ENCODE peak calls at places on chromosomes 3 and 15, in eight cellular contexts. D, C, E, A, K, G, Y and J are unnamed samples. For H3K4me1, the result is how much of the 10 kb centered on the place peaks cover.

GRCh38 chr15:91921188-91921820 is 67.8 kb downstream of the SLCO3A1 start:
- DNase-seq in D (no peak), C (no peak), E (no peak), A (no peak), K (no peak), G (no peak), Y (no peak), J (peak)

GRCh38 chr3:58824285-58824684 is 157.7 kb upstream of the FAM3D start:
- DNase-seq in D (peak), C (peak), E (peak), A (no peak), K (peak), G (peak), Y (no peak), J (peak)

GRCh38 chr3:39414421-39414907 is 7.9 kb downstream of the RPSA start:
- DNase-seq in D (no peak), C (no peak), E (no peak), A (no peak), K (peak), G (peak), Y (no peak), J (no peak)

GRCh38 chr15:67024322-67024997 is 40.9 kb upstream of the SMAD3 start:
- DNase-seq in D (peak), C (peak), E (peak), A (peak), K (peak), G (peak), Y (peak), J (peak)

GRCh38 chr15:86892774-86893449 is 813.2 kb downstream of the AGBL1 start:
- DNase-seq in D (no peak), C (no peak), E (no peak), A (no peak), K (no peak), G (no peak), Y (no peak), J (peak)

GRCh38 chr15:57003418-57003817 is 85.0 kb downstream of the TCF12 start:
- DNase-seq in D (no peak), C (no peak), E (no peak), A (no peak), K (no peak), G (no peak), Y (no peak), J (no peak)

GRCh38 chr3:59654120-59654952 is 604.5 kb upstream of the CFAP20DC start:
- DNase-seq in D (no peak), C (peak), E (no peak), A (no peak), K (no peak), G (no peak), Y (no peak), J (no peak)

GRCh38 chr3:172142074-172143059 is 103.0 kb downstream of the FNDC3B start:
- DNase-seq in D (no peak), C (no peak), E (no peak), A (no peak), K (no peak), G (no peak), Y (no peak), J (peak)

GRCh38 chr3:49715611-49716121 is 3.8 kb downstream of the AMIGO3 start:
- DNase-seq in D (peak), C (no peak), E (no peak), A (no peak), K (no peak), G (no peak), Y (no peak), J (no peak)

GRCh38 chr15:85025516-85026279 is 44.0 kb downstream of the PDE8A start:
- DNase-seq in D (no peak), C (no peak), E (no peak), A (no peak), K (no peak), G (no peak), Y (no peak), J (no peak)

GRCh38 chr3:67739851-67740250 is 85.4 kb upstream of the SUCLG2 start:
- DNase-seq in D (no peak), C (no peak), E (no peak), A (no peak), K (no peak), G (no peak), Y (no peak), J (no peak)

GRCh38 chr3:158775801-158776399 is 26.0 kb upstream of the MFSD1 start:
- DNase-seq in D (no peak), C (no peak), E (no peak), A (no peak), K (no peak), G (no peak), Y (no peak), J (peak)

GRCh38 chr3:151155409-151156128 is 47.4 kb downstream of the GPR171 start:
- DNase-seq in D (no peak), C (no peak), E (no peak), A (no peak), K (no peak), G (no peak), Y (no peak), J (no peak)

GRCh38 chr3:185216587-185216918 is 37.3 kb downstream of the EHHADH start:
- DNase-seq in D (no peak), C (no peak), E (no peak), A (no peak), K (no peak), G (no peak), Y (no peak), J (no peak)

GRCh38 chr3:17183951-17184550 is 299.3 kb downstream of the PLCL2 start:
- DNase-seq in D (no peak), C (no peak), E (no peak), A (no peak), K (no peak), G (no peak), Y (no peak), J (no peak)

GRCh38 chr3:147619925-147620580 is 210.9 kb downstream of the ZIC1 start:
- DNase-seq in D (no peak), C (no peak), E (no peak), A (no peak), K (no peak), G (no peak), Y (no peak), J (peak)

GRCh38 chr3:196803891-196804468 is 63.7 kb upstream of the SENP5 start:
- DNase-seq in D (peak), C (no peak), E (no peak), A (no peak), K (no peak), G (no peak), Y (no peak), J (no peak)

GRCh38 chr3:13148561-13149330 is 75.5 kb upstream of the IQSEC1 start:
- DNase-seq in D (no peak), C (no peak), E (no peak), A (no peak), K (no peak), G (no peak), Y (no peak), J (no peak)

GRCh38 chr3:196399485-196399945 is 32.7 kb downstream of the UBXN7 start:
- DNase-seq in D (no peak), C (no peak), E (peak), A (no peak), K (no peak), G (no peak), Y (no peak), J (no peak)

GRCh38 chr15:25790003-25790660 is 73.0 kb downstream of the ATP10A start:
- DNase-seq in D (no peak), C (peak), E (peak), A (peak), K (no peak), G (peak), Y (no peak), J (no peak)

GRCh38 chr15:49460411-49460941 is 37.4 kb downstream of the FGF7 start:
- DNase-seq in D (peak), C (no peak), E (no peak), A (no peak), K (no peak), G (no peak), Y (no peak), J (no peak)
- TF ChIP-seq CTCF in D (no peak), C (no peak), E (no peak), A (no peak), K (no peak), G (no peak), Y (no peak), J (no peak)

DNA sequence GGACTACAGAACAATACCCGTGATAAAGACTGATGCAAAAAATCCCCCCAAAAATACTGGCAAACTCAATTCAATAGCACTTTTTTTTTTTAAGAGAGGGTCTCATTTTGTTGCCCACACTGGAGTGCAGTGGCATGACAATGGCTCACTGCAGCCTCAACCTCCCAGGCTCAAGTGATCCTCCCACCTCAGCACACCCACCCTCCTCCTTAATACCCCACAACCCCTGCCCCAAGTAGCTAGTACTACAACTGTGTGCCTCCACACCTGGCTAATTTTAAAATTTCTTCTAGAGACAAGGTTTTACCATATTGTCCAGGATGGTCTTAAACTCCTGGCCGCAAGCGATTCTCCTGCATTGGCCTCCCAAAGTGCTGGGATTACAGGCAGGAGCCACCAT is 11.4 kb downstream of the TOP2B start:
- DNase-seq in D (no peak), C (no peak), E (no peak), A (no peak), K (no peak), G (no peak), Y (no peak), J (no peak)
- H3K4me1 ChIP-seq in D (under half), C (under half), E (under half), A (under half), K (under half), G (under half), Y (under half), J (under half)

DNA sequence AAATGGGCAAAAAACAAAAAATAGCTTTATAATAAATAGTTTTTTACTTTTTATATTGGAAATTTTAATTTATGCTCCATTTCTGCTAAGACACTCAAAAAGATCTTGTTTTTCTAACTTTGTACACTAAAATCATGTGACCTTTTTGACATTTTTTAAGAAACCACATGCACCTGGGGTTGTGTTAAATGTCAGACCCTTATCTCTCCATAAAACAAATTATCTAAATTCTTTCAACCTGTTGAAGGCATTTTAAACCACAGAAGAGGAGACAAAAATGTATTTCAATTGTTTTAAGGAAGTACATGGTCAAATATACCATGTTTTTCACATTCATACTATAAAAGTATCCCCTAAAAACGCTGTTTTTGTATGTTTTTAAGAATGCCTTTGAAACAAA is 29.2 kb downstream of the IFT80 start:
- DNase-seq in D (no peak), C (no peak), E (no peak), A (no peak), K (no peak), G (no peak), Y (no peak), J (no peak)
- TF ChIP-seq CTCF in D (no peak), C (no peak), E (no peak), A (no peak), K (no peak), G (no peak), Y (no peak), J (no peak)

DNA sequence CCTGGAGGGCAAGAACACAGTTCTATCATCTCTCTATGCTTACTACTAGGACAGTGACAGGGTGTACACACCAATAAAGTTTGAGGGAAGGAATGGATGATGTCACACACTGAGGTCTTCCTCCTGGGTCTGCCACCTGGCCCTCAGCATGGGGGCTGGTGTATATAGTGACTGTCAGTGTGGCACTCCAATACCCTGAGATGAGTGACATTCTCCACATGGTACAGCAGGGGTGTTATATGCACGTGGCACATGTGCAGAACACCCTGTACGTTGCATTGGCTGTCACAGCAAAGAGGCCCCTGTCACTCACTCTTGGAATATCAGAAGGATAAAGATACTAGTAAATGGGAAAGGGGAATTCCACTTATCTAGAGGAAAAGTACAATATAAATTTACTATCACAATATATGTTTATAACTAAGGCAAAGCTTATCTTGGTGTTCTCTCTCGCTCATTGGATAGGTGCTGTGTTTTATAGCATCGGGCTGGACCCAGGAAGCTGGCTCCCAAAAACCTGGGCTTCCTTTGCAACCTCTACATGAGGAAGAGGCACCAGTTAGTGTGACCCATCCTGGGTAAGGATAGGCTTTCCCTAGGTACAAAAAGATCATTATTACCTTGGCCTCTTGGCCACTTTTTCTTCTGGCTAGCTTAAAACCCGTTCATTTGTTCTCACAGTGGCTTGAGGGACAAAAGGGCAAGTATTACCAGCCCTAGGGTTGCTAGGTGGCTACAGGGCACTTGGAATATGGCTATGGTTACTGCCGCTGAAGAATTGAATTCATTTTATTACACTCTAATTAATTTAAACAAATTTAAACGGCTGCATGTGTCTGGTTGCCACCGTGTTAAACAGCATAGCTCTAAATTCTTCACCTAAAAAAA is 54.8 kb upstream of the HES1 start:
- DNase-seq in D (no peak), C (no peak), E (no peak), A (no peak), K (no peak), G (peak), Y (no peak), J (no peak)
- H3K4me1 ChIP-seq in D (under half), C (under half), E (under half), A (under half), K (under half), G (under half), Y (under half), J (under half)

DNA sequence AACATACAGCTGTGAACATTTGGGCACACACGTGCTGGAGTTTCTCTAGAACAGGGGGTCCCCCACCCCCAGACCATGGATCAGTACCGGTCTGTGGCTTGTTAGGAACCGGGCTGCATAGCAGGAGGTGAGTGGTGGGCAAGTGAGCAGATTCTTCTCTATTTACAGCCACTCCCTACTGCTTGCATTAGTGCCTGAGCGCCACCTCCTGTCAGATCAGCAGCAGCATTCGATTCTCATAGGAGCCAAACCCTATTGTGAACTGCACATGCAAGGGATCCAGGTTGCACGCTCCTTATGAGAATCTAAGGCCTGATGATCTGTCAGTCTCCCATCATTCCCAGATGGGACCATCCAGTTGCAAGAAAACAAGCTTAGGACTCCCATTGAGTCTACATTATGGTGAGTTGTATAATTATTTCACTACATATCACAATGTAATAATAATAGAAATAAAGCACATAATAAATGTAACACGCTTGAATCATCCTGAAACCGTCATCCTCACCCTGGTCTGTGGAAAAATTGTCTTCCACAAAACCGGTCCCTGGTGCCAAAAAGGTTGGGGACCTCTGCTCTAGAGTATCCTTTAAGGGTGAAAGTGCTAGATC is 25.8 kb downstream of the CHRM5 start:
- DNase-seq in D (no peak), C (no peak), E (no peak), A (no peak), K (no peak), G (no peak), Y (no peak), J (peak)
- TF ChIP-seq CTCF in D (peak), C (no peak), E (no peak), A (no peak), K (no peak), G (no peak), Y (no peak), J (peak)

GRCh38 chr15:31260646-31261265 is 65.9 kb upstream of the KLF13 start:
- DNase-seq in D (no peak), C (no peak), E (no peak), A (no peak), K (peak), G (no peak), Y (no peak), J (no peak)

GRCh38 chr15:31258260-31258659 is 68.4 kb upstream of the KLF13 start:
- DNase-seq in D (no peak), C (no peak), E (no peak), A (no peak), K (no peak), G (no peak), Y (no peak), J (no peak)

GRCh38 chr15:31261266-31262142 is 65.1 kb upstream of the KLF13 start:
- DNase-seq in D (no peak), C (no peak), E (no peak), A (no peak), K (peak), G (peak), Y (no peak), J (no peak)

GRCh38 chr15:31257286-31257685 is 69.3 kb upstream of the KLF13 start:
- DNase-seq in D (no peak), C (no peak), E (no peak), A (no peak), K (no peak), G (no peak), Y (no peak), J (no peak)

GRCh38 chr15:31259562-31260252 is 66.9 kb upstream of the KLF13 start:
- DNase-seq in D (no peak), C (no peak), E (no peak), A (no peak), K (no peak), G (no peak), Y (no peak), J (no peak)
- H3K4me1 ChIP-seq in D (under half), C (under half), E (under half), A (under half), K (under half), G (under half), Y (under half), J (under half)

GRCh38 chr3:134627831-134628230 is 23.0 kb downstream of the KY start:
- DNase-seq in D (no peak), C (no peak), E (no peak), A (no peak), K (no peak), G (peak), Y (no peak), J (no peak)

GRCh38 chr3:134625885-134626741 is 24.7 kb downstream of the KY start:
- DNase-seq in D (no peak), C (no peak), E (no peak), A (no peak), K (no peak), G (peak), Y (no peak), J (no peak)

GRCh38 chr3:134628884-134629283 is 21.9 kb downstream of the KY start:
- DNase-seq in D (no peak), C (no peak), E (no peak), A (no peak), K (no peak), G (peak), Y (no peak), J (no peak)

GRCh38 chr3:134625462-134625861 is 25.4 kb downstream of the KY start:
- DNase-seq in D (no peak), C (no peak), E (no peak), A (no peak), K (no peak), G (peak), Y (no peak), J (no peak)

GRCh38 chr3:134630506-134630905 is 20.3 kb downstream of the KY start:
- DNase-seq in D (no peak), C (no peak), E (no peak), A (no peak), K (no peak), G (no peak), Y (no peak), J (no peak)
- TF ChIP-seq CTCF in D (no peak), C (no peak), E (no peak), A (no peak), K (no peak), G (peak), Y (no peak), J (peak)

GRCh38 chr3:123571973-123572365 is 12.9 kb downstream of the HACD2 start:
- DNase-seq in D (no peak), C (no peak), E (no peak), A (no peak), K (no peak), G (no peak), Y (no peak), J (no peak)
- H3K4me1 ChIP-seq in D (under half), C (under half), E (under half), A (under half), K (under half), G (under half), Y (under half), J (under half)

GRCh38 chr15:89127054-89127702 is 38.9 kb downstream of the ABHD2 start:
- DNase-seq in D (no peak), C (no peak), E (no peak), A (no peak), K (no peak), G (no peak), Y (no peak), J (no peak)
- TF ChIP-seq CTCF in D (peak), C (no peak), E (no peak), A (no peak), K (no peak), G (no peak), Y (no peak), J (no peak)